ENCODE peak calls at places on chromosomes 5 and 9, in five cellular contexts. One of them, this sample, is unnamed.

GRCh38 chr9:112355305-112355953 is 22.0 kb upstream of the PTBP3 start:
- DNase-seq in endodermal cell: no peak
- DNase-seq in H54: no peak
- DNase-seq in GM03348: no peak
- DNase-seq in foreskin fibroblast: no peak
- DNase-seq in this sample: no peak

GRCh38 chr5:180799902-180800801 is 2.5 kb downstream of the MGAT1 start:
- DNase-seq in endodermal cell: no peak
- DNase-seq in foreskin fibroblast: peak
- DNase-seq in H54: peak
- DNase-seq in GM03348: peak
- DNase-seq in this sample: peak

GRCh38 chr9:101738566-101739183 is at the start of gene GRIN3A:
- DNase-seq in foreskin fibroblast: no peak
- DNase-seq in H54: no peak
- DNase-seq in GM03348: peak
- DNase-seq in endodermal cell: peak
- DNase-seq in this sample: no peak

GRCh38 chr5:168851902-168852321 is 272.7 kb upstream of the PANK3 start:
- DNase-seq in GM03348: no peak
- DNase-seq in endodermal cell: no peak
- DNase-seq in H54: peak
- DNase-seq in foreskin fibroblast: no peak
- DNase-seq in this sample: peak

GRCh38 chr5:20335978-20336377 is 348.0 kb upstream of the CDH18 start:
- DNase-seq in foreskin fibroblast: no peak
- DNase-seq in GM03348: no peak
- DNase-seq in H54: no peak
- DNase-seq in endodermal cell: peak
- DNase-seq in this sample: no peak

GRCh38 chr5:59264641-59265245 is 628.8 kb downstream of the PDE4D start:
- DNase-seq in GM03348: no peak
- DNase-seq in foreskin fibroblast: no peak
- DNase-seq in endodermal cell: no peak
- DNase-seq in H54: no peak
- DNase-seq in this sample: no peak

GRCh38 chr5:28855631-28856030 is 1817.2 kb upstream of the CDH9 start:
- DNase-seq in H54: no peak
- DNase-seq in GM03348: no peak
- DNase-seq in foreskin fibroblast: no peak
- DNase-seq in endodermal cell: no peak
- DNase-seq in this sample: no peak

GRCh38 chr5:132492386-132492785 is 1.8 kb upstream of the IRF1 start:
- DNase-seq in foreskin fibroblast: no peak
- DNase-seq in H54: no peak
- DNase-seq in endodermal cell: no peak
- DNase-seq in GM03348: no peak
- DNase-seq in this sample: no peak

GRCh38 chr9:131474711-131475110 is 28.0 kb upstream of the POMT1 start:
- DNase-seq in H54: no peak
- DNase-seq in foreskin fibroblast: no peak
- DNase-seq in GM03348: no peak
- DNase-seq in endodermal cell: no peak
- DNase-seq in this sample: no peak

GRCh38 chr5:181087309-181087708 is 43.7 kb downstream of the OR2V1 start:
- DNase-seq in endodermal cell: no peak
- DNase-seq in H54: no peak
- DNase-seq in GM03348: no peak
- DNase-seq in foreskin fibroblast: no peak
- DNase-seq in this sample: no peak

GRCh38 chr9:121299467-121300282 is 31.7 kb downstream of the GSN start:
- DNase-seq in endodermal cell: peak
- DNase-seq in foreskin fibroblast: peak
- DNase-seq in GM03348: peak
- DNase-seq in H54: no peak
- DNase-seq in this sample: no peak

GRCh38 chr9:137880160-137880975 is 2.8 kb downstream of the CACNA1B start:
- DNase-seq in GM03348: peak
- DNase-seq in H54: no peak
- DNase-seq in foreskin fibroblast: no peak
- DNase-seq in endodermal cell: no peak
- DNase-seq in this sample: no peak

GRCh38 chr5:72042097-72042496 is 65.2 kb upstream of the MAP1B start:
- DNase-seq in H54: no peak
- DNase-seq in GM03348: no peak
- DNase-seq in foreskin fibroblast: no peak
- DNase-seq in endodermal cell: no peak
- DNase-seq in this sample: no peak

GRCh38 chr5:10904862-10905432 is 143.9 kb upstream of the DAP start:
- DNase-seq in endodermal cell: peak
- DNase-seq in foreskin fibroblast: no peak
- DNase-seq in GM03348: no peak
- DNase-seq in H54: no peak
- DNase-seq in this sample: no peak

GRCh38 chr5:91382530-91383026 is 539 bp downstream of the ARRDC3 start:
- DNase-seq in GM03348: no peak
- DNase-seq in foreskin fibroblast: peak
- DNase-seq in H54: no peak
- DNase-seq in endodermal cell: peak
- DNase-seq in this sample: no peak

GRCh38 chr9:107051392-107051791 is 188.4 kb downstream of the ZNF462 start:
- DNase-seq in foreskin fibroblast: no peak
- DNase-seq in endodermal cell: no peak
- DNase-seq in H54: no peak
- DNase-seq in GM03348: no peak
- DNase-seq in this sample: no peak

GRCh38 chr5:157888814-157889532 is 30.0 kb upstream of the CLINT1 start:
- DNase-seq in endodermal cell: no peak
- DNase-seq in H54: no peak
- DNase-seq in GM03348: no peak
- DNase-seq in foreskin fibroblast: no peak
- DNase-seq in this sample: no peak

GRCh38 chr5:16578474-16578883 is 38.3 kb downstream of the RETREG1 start:
- DNase-seq in endodermal cell: no peak
- DNase-seq in GM03348: no peak
- DNase-seq in H54: no peak
- DNase-seq in foreskin fibroblast: no peak
- DNase-seq in this sample: no peak

GRCh38 chr5:74185599-74185998 is 454.9 kb downstream of the ENC1 start:
- DNase-seq in endodermal cell: no peak
- DNase-seq in GM03348: peak
- DNase-seq in H54: no peak
- DNase-seq in foreskin fibroblast: no peak
- DNase-seq in this sample: no peak

GRCh38 chr9:89021154-89021803 is 30.0 kb downstream of the S1PR3 start:
- DNase-seq in endodermal cell: no peak
- DNase-seq in foreskin fibroblast: peak
- DNase-seq in H54: peak
- DNase-seq in GM03348: peak
- DNase-seq in this sample: peak

GRCh38 chr5:154260860-154261235 is 70.3 kb downstream of the GALNT10 start:
- DNase-seq in foreskin fibroblast: no peak
- DNase-seq in H54: no peak
- DNase-seq in GM03348: no peak
- DNase-seq in endodermal cell: no peak
- DNase-seq in this sample: no peak

GRCh38 chr5:139690385-139691274 is 42.5 kb downstream of the CXXC5 start:
- DNase-seq in H54: no peak
- DNase-seq in foreskin fibroblast: peak
- DNase-seq in endodermal cell: peak
- DNase-seq in GM03348: peak
- DNase-seq in this sample: no peak

GRCh38 chr9:71647094-71647591 is 121.2 kb downstream of the CEMIP2 start:
- DNase-seq in foreskin fibroblast: peak
- DNase-seq in GM03348: peak
- DNase-seq in H54: peak
- DNase-seq in endodermal cell: peak
- DNase-seq in this sample: peak

GRCh38 chr5:133635051-133635450 is 22.7 kb upstream of the FSTL4 start:
- DNase-seq in foreskin fibroblast: peak
- DNase-seq in GM03348: no peak
- DNase-seq in H54: peak
- DNase-seq in endodermal cell: no peak
- DNase-seq in this sample: peak